ENCODE peak calls at places on chromosomes 11 and 22, in nine cellular contexts. T, Y, M, D, I, L, C, K and B are unnamed samples.

GRCh38 chr11:76610371-76610770 is 60.2 kb downstream of the LRRC32 start:
- DNase-seq in T (no peak), Y (no peak), M (peak), D (no peak), I (peak), L (no peak), C (no peak), K (no peak), B (no peak)

GRCh38 chr11:34529643-34530042 is 16.0 kb upstream of the ELF5 start:
- DNase-seq in T (no peak), Y (no peak), M (no peak), D (no peak), I (no peak), L (no peak), C (no peak), K (no peak), B (no peak)

GRCh38 chr11:19597194-19597593 is 115.4 kb upstream of the NAV2 start:
- DNase-seq in T (no peak), Y (no peak), M (peak), D (no peak), I (no peak), L (no peak), C (no peak), K (no peak), B (no peak)

GRCh38 chr11:25423436-25424184 is 908.3 kb upstream of the ANO3 start:
- DNase-seq in T (no peak), Y (no peak), M (no peak), D (no peak), I (no peak), L (no peak), C (no peak), K (no peak), B (no peak)

GRCh38 chr22:26477341-26477731 is 6.2 kb downstream of the HPS4 start:
- DNase-seq in T (no peak), Y (no peak), M (no peak), D (no peak), I (no peak), L (no peak), C (no peak), K (no peak), B (no peak)

GRCh38 chr22:24801906-24802504 is 4.0 kb upstream of the SGSM1 start:
- DNase-seq in T (no peak), Y (peak), M (no peak), D (no peak), I (no peak), L (no peak), C (no peak), K (no peak), B (no peak)

GRCh38 chr22:25672685-25673084 is 69.3 kb upstream of the MYO18B start:
- DNase-seq in T (no peak), Y (no peak), M (no peak), D (no peak), I (no peak), L (no peak), C (no peak), K (no peak), B (no peak)

GRCh38 chr11:34798985-34799384 is 117.2 kb downstream of the APIP start:
- DNase-seq in T (no peak), Y (no peak), M (no peak), D (no peak), I (no peak), L (no peak), C (no peak), K (no peak), B (no peak)

GRCh38 chr22:26995222-26995621 is 337.8 kb downstream of the MIAT start:
- DNase-seq in T (no peak), Y (no peak), M (no peak), D (no peak), I (no peak), L (peak), C (peak), K (no peak), B (no peak)

GRCh38 chr22:27046126-27046525 is 388.7 kb downstream of the MIAT start:
- DNase-seq in T (no peak), Y (no peak), M (peak), D (no peak), I (no peak), L (no peak), C (no peak), K (no peak), B (no peak)

GRCh38 chr11:81000334-81001100 is 1559.7 kb upstream of the TENM4 start:
- DNase-seq in T (no peak), Y (no peak), M (no peak), D (no peak), I (no peak), L (no peak), C (no peak), K (no peak), B (no peak)

GRCh38 chr11:30348035-30348434 is 25.1 kb downstream of the ARL14EP start:
- DNase-seq in T (no peak), Y (no peak), M (no peak), D (no peak), I (no peak), L (no peak), C (no peak), K (no peak), B (no peak)

GRCh38 chr22:23800297-23801237 is 13.8 kb downstream of the SMARCB1 start:
- DNase-seq in T (no peak), Y (no peak), M (no peak), D (no peak), I (no peak), L (no peak), C (no peak), K (peak), B (no peak)

GRCh38 chr22:28772633-28773460 is at the start of gene CCDC117:
- DNase-seq in T (peak), Y (peak), M (peak), D (peak), I (peak), L (peak), C (peak), K (peak), B (peak)

GRCh38 chr22:33000342-33001280 is 57.6 kb downstream of the SYN3 start:
- DNase-seq in T (peak), Y (peak), M (peak), D (peak), I (peak), L (peak), C (peak), K (no peak), B (no peak)

GRCh38 chr22:42788466-42788865 is 67.8 kb upstream of the A4GALT start:
- DNase-seq in T (no peak), Y (no peak), M (no peak), D (no peak), I (no peak), L (no peak), C (no peak), K (no peak), B (no peak)

GRCh38 chr22:39997421-39997820 is 2.7 kb downstream of the FAM83F start:
- DNase-seq in T (no peak), Y (no peak), M (no peak), D (no peak), I (no peak), L (no peak), C (no peak), K (no peak), B (no peak)

GRCh38 chr11:45485070-45485716 is 180.2 kb downstream of the CHST1 start:
- DNase-seq in T (peak), Y (peak), M (no peak), D (no peak), I (no peak), L (peak), C (no peak), K (no peak), B (no peak)

GRCh38 chr11:96340555-96340885 is 2.5 kb downstream of the MAML2 start:
- DNase-seq in T (no peak), Y (no peak), M (no peak), D (no peak), I (no peak), L (no peak), C (no peak), K (no peak), B (no peak)

GRCh38 chr11:65945430-65945911 is at the start of gene TSGA10IP:
- DNase-seq in T (no peak), Y (no peak), M (no peak), D (no peak), I (no peak), L (no peak), C (no peak), K (no peak), B (no peak)

GRCh38 chr11:133576351-133576750 is 44.0 kb upstream of the OPCML start:
- DNase-seq in T (no peak), Y (no peak), M (peak), D (no peak), I (no peak), L (no peak), C (no peak), K (no peak), B (no peak)

GRCh38 chr11:61966673-61967176 is 709 bp downstream of the FTH1 start:
- DNase-seq in T (no peak), Y (no peak), M (peak), D (peak), I (no peak), L (peak), C (no peak), K (no peak), B (peak)

GRCh38 chr11:124644426-124645280 is 22.0 kb downstream of the TBRG1 start:
- DNase-seq in T (peak), Y (peak), M (peak), D (peak), I (no peak), L (peak), C (peak), K (no peak), B (peak)

GRCh38 chr11:128066429-128066828 is 520.9 kb downstream of the ETS1 start:
- DNase-seq in T (no peak), Y (no peak), M (no peak), D (no peak), I (no peak), L (no peak), C (no peak), K (no peak), B (no peak)

GRCh38 chr22:46696225-46696518 is 41.9 kb downstream of the CERK start:
- DNase-seq in T (peak), Y (no peak), M (peak), D (no peak), I (no peak), L (peak), C (no peak), K (no peak), B (no peak)

GRCh38 chr22:35392357-35392756 is 7.6 kb upstream of the MCM5 start:
- DNase-seq in T (no peak), Y (no peak), M (no peak), D (no peak), I (no peak), L (no peak), C (peak), K (no peak), B (no peak)

GRCh38 chr11:65736810-65737209 is 16.2 kb upstream of the RNASEH2C start:
- DNase-seq in T (no peak), Y (no peak), M (no peak), D (no peak), I (no peak), L (no peak), C (no peak), K (no peak), B (no peak)

GRCh38 chr11:85076535-85077330 is 550.4 kb downstream of the DLG2 start:
- DNase-seq in T (no peak), Y (no peak), M (no peak), D (no peak), I (no peak), L (no peak), C (no peak), K (no peak), B (no peak)

GRCh38 chr11:132234878-132235277 is 864.5 kb downstream of the NTM start:
- DNase-seq in T (no peak), Y (no peak), M (no peak), D (no peak), I (no peak), L (no peak), C (no peak), K (no peak), B (no peak)

GRCh38 chr11:132242662-132243061 is 872.2 kb downstream of the NTM start:
- DNase-seq in T (no peak), Y (no peak), M (no peak), D (no peak), I (no peak), L (no peak), C (no peak), K (no peak), B (no peak)

DNA sequence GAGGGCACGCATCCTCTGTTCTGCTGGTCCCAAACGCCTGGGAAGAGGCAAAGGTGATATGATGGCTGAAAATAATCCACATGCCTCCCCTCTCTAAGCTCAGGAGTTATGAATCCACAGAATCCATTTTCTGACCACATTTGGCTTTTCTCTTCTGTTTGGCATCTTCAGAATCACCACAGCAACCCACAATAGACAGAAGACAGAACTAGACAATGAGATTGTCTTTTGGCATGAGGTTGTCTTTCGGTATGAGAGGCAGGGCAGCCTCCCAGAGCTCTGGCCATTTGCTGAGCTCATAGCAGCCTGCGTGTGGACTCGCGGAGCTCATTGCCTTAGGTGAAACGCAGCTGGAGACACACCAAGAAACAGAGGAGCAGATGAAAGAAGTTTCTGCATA is 867.9 kb downstream of the NTM start:
- DNase-seq in T (no peak), Y (no peak), M (no peak), D (no peak), I (no peak), L (no peak), C (no peak), K (no peak), B (no peak)
- TF ChIP-seq EP300 in T (no peak), Y (no peak), M (peak), D (no peak), I (no peak), L (no peak), C (no peak), K (no peak), B (no peak)

DNA sequence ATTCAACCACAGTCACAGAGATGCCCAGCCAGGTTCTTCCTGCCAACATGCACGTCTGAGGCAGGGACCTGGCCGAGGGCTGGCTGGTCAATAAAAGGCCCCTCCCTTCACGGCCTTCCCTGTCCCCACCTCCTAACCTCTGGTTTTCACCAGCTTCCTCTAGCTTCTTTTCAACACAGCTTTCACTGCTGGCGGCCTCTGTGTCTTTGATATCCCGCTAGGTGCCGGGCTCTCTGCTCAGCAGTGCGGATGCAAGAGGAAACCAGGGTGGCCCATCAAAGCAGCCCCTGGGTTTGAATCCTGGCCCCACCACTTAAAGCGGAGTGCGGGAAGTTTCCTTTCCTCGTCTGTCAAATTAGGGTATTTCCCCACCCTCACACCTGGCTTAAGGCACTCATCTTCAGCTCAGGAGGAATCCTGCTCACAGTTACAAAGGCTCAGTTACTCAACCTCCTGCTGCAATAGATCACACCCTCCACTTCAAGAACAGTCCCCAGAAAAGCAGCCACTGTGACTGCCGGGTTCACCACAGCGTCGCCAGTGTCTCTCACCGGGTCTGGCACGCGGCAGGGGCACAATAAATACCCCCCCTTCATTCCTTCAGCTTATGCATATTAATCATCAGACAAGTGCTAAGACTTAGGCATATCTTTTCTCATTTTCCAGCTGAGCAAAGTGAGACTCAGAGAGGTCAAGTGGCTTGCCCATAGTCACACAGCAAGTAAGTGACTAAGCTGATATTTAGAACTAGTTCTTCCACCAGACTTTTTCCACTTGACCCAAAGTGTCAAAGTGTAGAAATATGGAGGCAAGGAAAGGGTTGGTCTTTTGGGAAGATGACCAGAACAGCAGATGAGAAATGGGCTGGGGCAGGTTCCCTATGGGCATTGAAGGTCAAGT is 45.7 kb downstream of the TXN2 start:
- DNase-seq in T (peak), Y (peak), M (no peak), D (no peak), I (no peak), L (no peak), C (peak), K (peak), B (no peak)
- TF ChIP-seq POLR2AphosphoS5 in T (peak), Y (peak), M (no peak), D (no peak), I (no peak), L (no peak), C (peak), K (no peak), B (no peak)

GRCh38 chr11:9726313-9727022 is 62.6 kb downstream of the SWAP70 start:
- DNase-seq in T (no peak), Y (peak), M (no peak), D (no peak), I (no peak), L (no peak), C (no peak), K (no peak), B (no peak)
- TF ChIP-seq EP300 in T (no peak), Y (no peak), M (no peak), D (no peak), I (no peak), L (no peak), C (no peak), K (no peak), B (no peak)

GRCh38 chr11:117828641-117829368 is 4.3 kb upstream of the FXYD2 start:
- DNase-seq in T (peak), Y (no peak), M (no peak), D (peak), I (no peak), L (peak), C (peak), K (no peak), B (peak)
- TF ChIP-seq POLR2AphosphoS5 in T (peak), Y (no peak), M (no peak), D (no peak), I (no peak), L (no peak), C (no peak), K (no peak), B (no peak)

GRCh38 chr11:10459029-10459970 is 4.2 kb downstream of the AMPD3 start:
- DNase-seq in T (no peak), Y (no peak), M (no peak), D (peak), I (peak), L (no peak), C (no peak), K (peak), B (no peak)

GRCh38 chr11:10460611-10461275 is 5.7 kb downstream of the AMPD3 start:
- DNase-seq in T (no peak), Y (no peak), M (no peak), D (no peak), I (no peak), L (no peak), C (no peak), K (no peak), B (no peak)

GRCh38 chr11:10456519-10456918 is 1.5 kb downstream of the AMPD3 start:
- DNase-seq in T (no peak), Y (no peak), M (no peak), D (peak), I (peak), L (no peak), C (no peak), K (no peak), B (no peak)

GRCh38 chr11:10457901-10458300 is 2.8 kb downstream of the AMPD3 start:
- DNase-seq in T (no peak), Y (no peak), M (no peak), D (no peak), I (peak), L (no peak), C (no peak), K (no peak), B (no peak)

DNA sequence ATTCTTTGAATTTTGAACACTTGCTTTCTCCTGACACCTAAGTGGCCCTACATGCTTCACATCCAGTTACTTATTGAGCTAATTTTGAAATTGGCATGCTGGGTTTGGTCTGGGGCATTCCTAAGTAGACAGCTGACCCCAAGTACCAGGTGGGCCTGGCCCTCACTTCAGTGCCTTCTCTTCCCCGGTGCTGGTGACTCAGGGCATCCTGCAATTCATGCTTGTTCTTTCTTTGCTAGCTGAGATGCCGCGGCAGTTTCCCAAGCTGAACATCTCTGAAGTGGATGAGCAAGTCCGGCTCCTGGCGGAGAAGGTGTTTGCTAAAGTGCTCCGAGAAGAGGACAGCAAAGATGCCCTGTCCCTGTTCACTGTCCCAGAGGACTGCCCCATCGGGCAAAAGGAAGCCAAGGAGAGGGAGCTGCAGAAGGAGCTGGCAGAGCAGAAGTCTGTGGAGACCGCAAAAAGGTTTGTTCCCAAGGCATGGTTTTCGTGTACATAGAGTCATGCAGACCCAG is 6.3 kb downstream of the AMPD3 start:
- DNase-seq in T (no peak), Y (no peak), M (no peak), D (no peak), I (no peak), L (no peak), C (no peak), K (no peak), B (no peak)
- TF ChIP-seq EP300 in T (no peak), Y (no peak), M (no peak), D (no peak), I (no peak), L (no peak), C (no peak), K (no peak), B (no peak)